ENCODE peak calls at places on chromosomes 6 and 20, in four cellular contexts. U is WTC11, H is K562, Y is HepG2. C is an unnamed sample.

GRCh38 chr20:32599783-32600340 is 14.7 kb upstream of the NOL4L start:
- DNase-seq in U (no peak), H (no peak), Y (no peak), C (no peak)

GRCh38 chr20:2593756-2594155 is 57.4 kb downstream of the TMC2 start:
- DNase-seq in U (no peak), H (no peak), Y (no peak), C (no peak)

GRCh38 chr20:15708984-15709598 is 864.2 kb downstream of the KIF16B start:
- DNase-seq in U (peak), H (peak), Y (peak), C (peak)

GRCh38 chr6:95185874-95186273 is 391.5 kb upstream of the MANEA start:
- DNase-seq in U (no peak), H (no peak), Y (no peak), C (no peak)

GRCh38 chr20:36474563-36474962 is 66.8 kb upstream of the MYL9 start:
- DNase-seq in U (no peak), H (no peak), Y (no peak), C (no peak)

GRCh38 chr20:6055161-6055783 is 1.4 kb upstream of the LRRN4 start:
- DNase-seq in U (no peak), H (peak), Y (no peak), C (no peak)

GRCh38 chr20:61185181-61185580 is 66.9 kb upstream of the CDH4 start:
- DNase-seq in U (no peak), H (no peak), Y (no peak), C (no peak)

GRCh38 chr6:158507174-158507573 is 52.7 kb upstream of the TMEM181 start:
- DNase-seq in U (no peak), H (no peak), Y (no peak), C (no peak)

GRCh38 chr20:58695084-58695722 is 2.6 kb downstream of the NPEPL1 start:
- DNase-seq in U (no peak), H (no peak), Y (no peak), C (no peak)

GRCh38 chr6:156916108-156916801 is 139.1 kb downstream of the ARID1B start:
- DNase-seq in U (no peak), H (no peak), Y (no peak), C (no peak)

GRCh38 chr20:7695622-7696021 is 244.6 kb downstream of the HAO1 start:
- DNase-seq in U (no peak), H (no peak), Y (no peak), C (no peak)

GRCh38 chr20:55974491-55975202 is 30.7 kb downstream of the CBLN4 start:
- DNase-seq in U (no peak), H (no peak), Y (no peak), C (no peak)

GRCh38 chr20:33443006-33443511 is 504 bp downstream of the SNTA1 start:
- DNase-seq in U (peak), H (peak), Y (no peak), C (peak)

GRCh38 chr6:12605888-12606345 is 110.7 kb upstream of the PHACTR1 start:
- DNase-seq in U (peak), H (peak), Y (peak), C (peak)

GRCh38 chr6:37115236-37115894 is 54.6 kb upstream of the PIM1 start:
- DNase-seq in U (no peak), H (no peak), Y (no peak), C (no peak)

GRCh38 chr6:2959909-2960719 is 11.3 kb downstream of the SERPINB6 start:
- DNase-seq in U (peak), H (no peak), Y (no peak), C (no peak)

GRCh38 chr6:7088076-7088742 is 19.6 kb upstream of the RREB1 start:
- DNase-seq in U (no peak), H (no peak), Y (no peak), C (no peak)

GRCh38 chr6:123321020-123321419 is 315.7 kb downstream of the TRDN start:
- DNase-seq in U (no peak), H (no peak), Y (no peak), C (no peak)

GRCh38 chr20:17648782-17649730 is 33.0 kb downstream of the RRBP1 start:
- DNase-seq in U (peak), H (peak), Y (no peak), C (peak)

GRCh38 chr20:6094038-6094437 is 28.8 kb downstream of the FERMT1 start:
- DNase-seq in U (no peak), H (no peak), Y (no peak), C (no peak)

GRCh38 chr6:45714795-45715507 is 300.7 kb downstream of the CLIC5 start:
- DNase-seq in U (peak), H (peak), Y (peak), C (peak)

GRCh38 chr6:164273491-164273890 is 859.0 kb downstream of the QKI start:
- DNase-seq in U (no peak), H (no peak), Y (no peak), C (no peak)

GRCh38 chr6:50030777-50031562 is 9.2 kb upstream of the DEFB110 start:
- DNase-seq in U (peak), H (peak), Y (peak), C (peak)
- TF ChIP-seq ELF4 in U (no peak), H (no peak), Y (no peak), C (no peak)

GRCh38 chr20:20463933-20464374 is 96.0 kb downstream of the INSM1 start:
- DNase-seq in U (peak), H (no peak), Y (no peak), C (no peak)
- TF ChIP-seq ELF4 in U (no peak), H (no peak), Y (no peak), C (no peak)

GRCh38 chr6:113969888-113970807 is 800 bp downstream of the HDAC2 start:
- DNase-seq in U (peak), H (peak), Y (peak), C (peak)
- TF ChIP-seq ELF4 in U (no peak), H (no peak), Y (no peak), C (no peak)

GRCh38 chr6:169188051-169188863 is 65.4 kb downstream of the THBS2 start:
- DNase-seq in U (no peak), H (no peak), Y (no peak), C (no peak)
- TF ChIP-seq ELF4 in U (no peak), H (no peak), Y (no peak), C (no peak)

GRCh38 chr6:140540743-140541142 is 1166.3 kb upstream of the CITED2 start:
- DNase-seq in U (no peak), H (no peak), Y (no peak), C (no peak)
- TF ChIP-seq ELF4 in U (no peak), H (no peak), Y (no peak), C (no peak)

DNA sequence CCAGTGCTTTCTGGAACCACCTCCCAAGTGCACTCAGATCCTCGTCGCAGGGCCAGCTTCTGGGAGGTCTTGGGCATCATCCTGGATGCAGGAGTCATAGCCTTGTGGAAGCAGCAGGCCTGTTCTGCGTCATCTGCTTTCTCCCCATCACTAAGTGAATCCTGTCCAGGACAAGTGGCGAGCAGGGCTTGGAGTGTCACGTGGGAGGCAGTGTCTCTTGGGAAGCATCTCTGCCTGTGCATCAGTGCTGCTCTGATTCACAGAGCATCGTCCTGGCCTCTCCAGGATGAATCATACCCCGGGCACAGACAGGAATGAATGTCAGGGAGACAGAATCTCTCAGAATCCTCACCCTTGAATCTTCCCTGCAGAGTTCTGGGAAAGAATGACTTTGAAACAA is 32.8 kb downstream of the SYNDIG1 start:
- DNase-seq in U (no peak), H (no peak), Y (no peak), C (no peak)
- TF ChIP-seq ELF4 in U (no peak), H (no peak), Y (no peak), C (no peak)

DNA sequence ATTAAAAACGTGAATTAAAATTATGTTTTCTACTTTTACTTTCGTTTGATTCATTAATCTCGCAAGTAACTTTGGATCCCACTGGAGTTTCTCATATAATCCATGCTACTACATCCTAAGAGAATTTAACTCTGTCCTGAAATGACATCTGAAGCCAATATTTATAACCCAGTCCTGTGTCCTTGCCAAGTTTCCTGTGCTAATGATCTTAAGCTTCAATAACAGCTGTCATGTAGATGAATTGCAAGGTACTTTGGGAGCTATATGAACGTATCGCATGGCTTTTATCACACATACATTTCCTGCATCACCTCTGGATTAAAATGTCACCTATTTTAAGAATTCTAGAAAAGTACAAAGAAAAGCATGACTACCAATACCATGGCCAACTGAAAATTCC is 833.8 kb upstream of the CITED2 start:
- DNase-seq in U (no peak), H (no peak), Y (no peak), C (no peak)
- TF ChIP-seq ELF4 in U (no peak), H (no peak), Y (no peak), C (no peak)

GRCh38 chr20:53743607-53744260 is 150.1 kb upstream of the ZNF217 start:
- DNase-seq in U (no peak), H (no peak), Y (no peak), C (no peak)
- TF ChIP-seq ELF4 in U (no peak), H (no peak), Y (no peak), C (no peak)

GRCh38 chr20:43985608-43986316 is 71.1 kb downstream of the TOX2 start:
- DNase-seq in U (no peak), H (no peak), Y (no peak), C (no peak)

GRCh38 chr20:43987018-43987417 is 72.4 kb downstream of the TOX2 start:
- DNase-seq in U (no peak), H (no peak), Y (no peak), C (no peak)

GRCh38 chr20:43987531-43987930 is 72.9 kb downstream of the TOX2 start:
- DNase-seq in U (no peak), H (no peak), Y (no peak), C (no peak)

GRCh38 chr20:43988867-43989266 is 74.2 kb downstream of the TOX2 start:
- DNase-seq in U (no peak), H (no peak), Y (no peak), C (no peak)

DNA sequence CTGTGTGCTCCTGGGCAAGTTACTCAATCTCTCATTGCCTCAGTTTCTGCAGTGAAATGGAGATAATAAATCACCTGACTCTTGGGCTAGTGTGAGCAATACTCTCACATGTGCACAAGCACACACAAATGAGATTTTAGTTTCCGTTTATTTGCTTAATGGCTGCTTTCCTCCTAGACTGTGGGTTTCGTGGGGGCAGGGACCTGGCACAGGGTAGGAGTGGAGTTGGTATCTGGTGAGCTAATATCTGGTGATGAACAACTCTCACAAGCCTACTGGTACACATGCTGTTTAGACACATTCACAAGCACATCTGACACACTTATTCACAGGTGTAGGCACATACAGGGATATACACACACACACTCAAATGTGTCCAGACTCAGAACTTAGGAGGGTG is 73.8 kb downstream of the TOX2 start:
- DNase-seq in U (no peak), H (no peak), Y (no peak), C (no peak)
- TF ChIP-seq ELF4 in U (no peak), H (no peak), Y (no peak), C (no peak)